ENCODE peak calls at places on chromosomes 3 and 15, in eight cellular contexts. I, P, W, O, S, A, H and C are unnamed samples.

GRCh38 chr3:8097690-8098089 is 403.9 kb upstream of the LMCD1 start:
- DNase-seq in I (no peak), P (no peak), W (no peak), O (no peak), S (no peak), A (no peak), H (no peak), C (no peak)

GRCh38 chr3:153911111-153911510 is 210.1 kb upstream of the ARHGEF26 start:
- DNase-seq in I (no peak), P (no peak), W (no peak), O (no peak), S (no peak), A (no peak), H (no peak), C (no peak)

GRCh38 chr3:151568095-151568685 is 107.3 kb upstream of the IGSF10 start:
- DNase-seq in I (no peak), P (no peak), W (no peak), O (no peak), S (no peak), A (no peak), H (no peak), C (no peak)

GRCh38 chr3:78165876-78166275 is 1126.0 kb downstream of the ROBO2 start:
- DNase-seq in I (no peak), P (no peak), W (no peak), O (no peak), S (no peak), A (no peak), H (no peak), C (no peak)

GRCh38 chr3:162770556-162770955 is 1273.9 kb downstream of the OTOL1 start:
- DNase-seq in I (no peak), P (no peak), W (no peak), O (no peak), S (no peak), A (no peak), H (no peak), C (no peak)

GRCh38 chr3:81726735-81727134 is 34.7 kb downstream of the GBE1 start:
- DNase-seq in I (no peak), P (no peak), W (no peak), O (no peak), S (no peak), A (no peak), H (no peak), C (no peak)

GRCh38 chr15:65675551-65675950 is 53.8 kb downstream of the SLC24A1 start:
- DNase-seq in I (no peak), P (no peak), W (no peak), O (no peak), S (no peak), A (no peak), H (no peak), C (no peak)

GRCh38 chr15:80093854-80094418 is 34.5 kb downstream of the ZFAND6 start:
- DNase-seq in I (no peak), P (no peak), W (no peak), O (peak; percentile 78), S (no peak), A (no peak), H (no peak), C (no peak)

GRCh38 chr15:58556028-58556361 is 124.2 kb downstream of the LIPC start:
- DNase-seq in I (no peak), P (no peak), W (no peak), O (no peak), S (no peak), A (no peak), H (no peak), C (no peak)

GRCh38 chr15:55741592-55742497 is 1.1 kb downstream of the PRTG start:
- DNase-seq in I (peak; percentile 33), P (peak; percentile 28), W (no peak), O (peak; percentile 65), S (no peak), A (no peak), H (peak; percentile 11), C (no peak)

GRCh38 chr3:111081008-111081545 is 9.5 kb downstream of the NECTIN3 start:
- DNase-seq in I (no peak), P (no peak), W (no peak), O (no peak), S (no peak), A (no peak), H (no peak), C (no peak)

GRCh38 chr3:106688463-106688862 is 688.8 kb upstream of the CCDC54 start:
- DNase-seq in I (no peak), P (no peak), W (peak; percentile 43), O (no peak), S (no peak), A (peak; percentile 48), H (no peak), C (no peak)

GRCh38 chr3:159828542-159828943 is 160.1 kb upstream of the IL12A start:
- DNase-seq in I (no peak), P (peak; percentile 47), W (peak; percentile 40), O (peak; percentile 83), S (no peak), A (no peak), H (no peak), C (no peak)

GRCh38 chr3:72401005-72401404 is 447.2 kb downstream of the SHQ1 start:
- DNase-seq in I (no peak), P (no peak), W (no peak), O (no peak), S (no peak), A (no peak), H (no peak), C (no peak)

GRCh38 chr3:60803812-60804211 is 447.4 kb downstream of the FHIT start:
- DNase-seq in I (no peak), P (no peak), W (no peak), O (no peak), S (peak; percentile 34), A (no peak), H (no peak), C (no peak)